ENCODE peak calls at places on chromosome 1, in eight cellular contexts. W, C, X, D, L, S, V and B are unnamed samples.

GRCh38 chr1:47624531-47624930 is 186.7 kb downstream of the FOXD2 start:
- DNase-seq in W (no peak), X (peak; percentile 91), C (no peak), V (no peak), S (no peak), L (no peak), D (no peak), B (no peak)

GRCh38 chr1:35085421-35085820 is 6.2 kb downstream of the ZMYM1 start:
- DNase-seq in S (no peak), W (no peak), X (no peak), V (no peak), D (no peak), C (no peak), L (no peak), B (no peak)

GRCh38 chr1:159935719-159936283 is 9.6 kb downstream of the IGSF9 start:
- DNase-seq in V (no peak), S (no peak), W (no peak), D (no peak), C (no peak), L (no peak), X (no peak), B (no peak)

GRCh38 chr1:213389061-213389581 is 338.1 kb downstream of the RPS6KC1 start:
- DNase-seq in D (peak; percentile 78), C (peak; percentile 4), W (no peak), X (no peak), V (no peak), L (no peak), S (no peak), B (no peak)

GRCh38 chr1:39214998-39215873 is 10.7 kb downstream of the MACF1 start:
- DNase-seq in X (peak; percentile 52), C (no peak), V (no peak), L (no peak), S (no peak), W (no peak), D (no peak), B (peak; percentile 55)

GRCh38 chr1:239755107-239755506 is 336.6 kb upstream of the FMN2 start:
- DNase-seq in X (no peak), L (no peak), S (no peak), V (no peak), D (no peak), W (no peak), C (no peak), B (no peak)

GRCh38 chr1:90133133-90133532 is 138.2 kb downstream of the ZNF326 start:
- DNase-seq in L (no peak), D (no peak), X (peak; percentile 77), W (peak; percentile 23), V (peak; percentile 16), S (no peak), C (peak; percentile 32), B (peak; percentile 47)

GRCh38 chr1:8284167-8284566 is 33.7 kb upstream of the SLC45A1 start:
- DNase-seq in W (peak; percentile 62), L (no peak), V (peak; percentile 54), X (no peak), C (peak; percentile 41), D (no peak), S (no peak), B (peak; percentile 51)

GRCh38 chr1:175338447-175339135 is 146.0 kb upstream of the KIAA0040 start:
- DNase-seq in L (no peak), W (no peak), X (peak; percentile 94), S (no peak), C (no peak), V (no peak), D (no peak), B (no peak)

GRCh38 chr1:182244451-182244850 is 147.1 kb downstream of the GLUL start:
- DNase-seq in S (no peak), D (no peak), X (no peak), L (no peak), W (no peak), C (no peak), V (no peak), B (no peak)

GRCh38 chr1:219798283-219799030 is 129.9 kb downstream of the SLC30A10 start:
- DNase-seq in V (peak; percentile 51), D (no peak), S (no peak), X (no peak), L (no peak), W (peak; percentile 88), C (peak; percentile 75), B (peak; percentile 76)

GRCh38 chr1:234660536-234661133 is 50.7 kb upstream of the IRF2BP2 start:
- DNase-seq in V (no peak), C (no peak), L (no peak), S (no peak), X (no peak), D (no peak), W (no peak), B (no peak)

GRCh38 chr1:43981135-43981491 is 2.1 kb downstream of the B4GALT2 start:
- DNase-seq in X (no peak), C (no peak), V (no peak), D (peak; percentile 78), W (no peak), L (no peak), S (no peak), B (no peak)

GRCh38 chr1:32780005-32780404 is 37.2 kb downstream of the YARS1 start:
- DNase-seq in C (no peak), D (no peak), W (no peak), V (no peak), S (no peak), L (no peak), X (no peak), B (no peak)

GRCh38 chr1:43766086-43766784 is 58.9 kb downstream of the ST3GAL3 start:
- DNase-seq in L (no peak), X (peak; percentile 85), V (no peak), C (no peak), S (no peak), D (no peak), W (no peak), B (no peak)

GRCh38 chr1:941588-942383 is 17.3 kb downstream of the NOC2L start:
- DNase-seq in V (peak; percentile 84), D (peak; percentile 88), L (no peak), W (peak; percentile 65), X (peak; percentile 91), C (peak; percentile 94), S (no peak), B (peak; percentile 95)

GRCh38 chr1:246032111-246032551 is 474.9 kb downstream of the SMYD3 start:
- DNase-seq in S (no peak), C (no peak), X (no peak), D (no peak), L (no peak), W (no peak), V (no peak), B (no peak)

GRCh38 chr1:79874289-79874688 is 867.8 kb upstream of the ADGRL4 start:
- DNase-seq in V (no peak), L (no peak), W (no peak), X (no peak), C (no peak), D (no peak), S (no peak), B (peak; percentile 12)

GRCh38 chr1:228002792-228003191 is 4.0 kb upstream of the WNT3A start:
- DNase-seq in V (no peak), S (no peak), X (no peak), L (no peak), W (no peak), C (no peak), D (no peak), B (no peak)

GRCh38 chr1:21655748-21656147 is 13.4 kb downstream of the RAP1GAP start:
- DNase-seq in D (no peak), L (no peak), C (no peak), S (no peak), W (no peak), X (peak; percentile 89), V (no peak), B (peak; percentile 12)
- TF ChIP-seq CTCF in D (no peak), L (no peak), C (no peak), S (no peak), W (peak; percentile 0), X (peak; percentile 60), V (no peak), B (peak; percentile 15)

DNA sequence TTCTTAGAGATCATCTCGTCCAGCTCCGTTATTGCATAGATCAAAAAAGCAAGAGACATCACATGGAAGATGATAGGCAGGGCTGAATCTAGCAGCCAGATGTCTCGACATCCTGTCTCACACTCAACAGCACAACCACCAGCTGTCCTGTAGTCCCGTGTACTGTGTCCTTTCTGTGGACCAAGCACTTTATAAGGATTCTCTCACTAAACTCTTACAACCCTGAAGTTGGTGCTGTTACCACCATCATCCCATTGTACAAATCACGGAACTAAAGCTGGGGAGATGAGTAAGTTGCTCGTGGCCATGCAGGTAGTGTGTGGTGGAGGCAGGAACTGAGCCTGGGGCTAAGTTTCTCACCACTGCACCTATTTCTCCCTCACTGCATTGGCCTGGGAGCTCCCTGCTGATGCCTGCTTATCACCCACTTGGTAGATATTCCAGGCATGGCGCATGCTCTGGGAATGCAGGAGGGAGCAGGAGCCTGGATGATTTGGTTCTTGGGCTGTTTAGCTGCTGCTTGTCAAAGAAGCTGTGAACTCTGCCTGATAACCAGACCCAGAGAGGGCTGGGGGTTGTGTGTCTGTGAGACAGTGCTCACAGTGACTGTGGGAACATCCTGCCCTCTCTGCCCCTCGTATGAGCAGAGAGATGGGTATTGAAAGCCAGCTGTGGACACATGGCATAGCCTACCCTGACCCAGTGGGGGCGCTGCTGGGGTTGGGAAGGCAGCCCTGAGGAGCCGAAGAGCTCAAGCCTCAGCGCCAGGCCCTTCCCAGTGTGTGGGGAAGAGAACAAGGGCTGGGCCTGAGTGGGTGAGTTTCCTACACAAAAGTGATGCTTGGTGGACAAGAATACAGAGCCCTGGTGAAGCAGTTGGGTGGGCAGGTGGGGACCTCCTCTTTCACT is 13.6 kb downstream of the PPFIA4 start:
- DNase-seq in S (no peak), L (no peak), D (no peak), X (peak; percentile 94), C (no peak), V (no peak), W (no peak), B (no peak)
- TF ChIP-seq CTCF in S (no peak), L (peak; percentile 24), D (no peak), X (peak; percentile 83), C (peak; percentile 32), V (peak; percentile 41), W (peak; percentile 22), B (peak; percentile 45)

GRCh38 chr1:6998267-6998666 is 213.0 kb downstream of the CAMTA1 start:
- DNase-seq in W (no peak), S (no peak), C (no peak), X (peak; percentile 88), L (no peak), D (no peak), V (no peak), B (no peak)
- TF ChIP-seq CTCF in W (no peak), S (no peak), C (no peak), X (peak; percentile 72), L (no peak), D (no peak), V (no peak), B (no peak)

GRCh38 chr1:57633881-57634280 is 210.0 kb upstream of the DAB1 start:
- DNase-seq in D (no peak), L (no peak), X (no peak), S (no peak), C (no peak), W (no peak), V (no peak), B (no peak)

GRCh38 chr1:57638239-57638638 is 214.4 kb upstream of the DAB1 start:
- DNase-seq in S (no peak), L (no peak), C (no peak), W (no peak), D (no peak), X (no peak), V (no peak), B (no peak)

GRCh38 chr1:57633055-57633454 is 209.2 kb upstream of the DAB1 start:
- DNase-seq in S (no peak), C (no peak), W (no peak), V (peak; percentile 6), L (no peak), D (no peak), X (peak; percentile 81), B (no peak)

GRCh38 chr1:57637155-57637554 is 213.3 kb upstream of the DAB1 start:
- DNase-seq in W (peak; percentile 91), L (peak; percentile 24), X (no peak), V (peak; percentile 78), S (no peak), D (no peak), C (no peak), B (peak; percentile 24)

GRCh38 chr1:57632401-57632800 is 208.5 kb upstream of the DAB1 start:
- DNase-seq in X (peak; percentile 55), W (no peak), L (no peak), D (no peak), C (no peak), S (no peak), V (peak; percentile 41), B (peak; percentile 54)
- TF ChIP-seq CTCF in X (no peak), W (no peak), L (no peak), D (no peak), C (no peak), S (no peak), V (no peak), B (no peak)